ENCODE peak calls at places on chromosomes 7 and 10, in nine cellular contexts. V, U, M, D, C, W, G, Y and Q are unnamed samples.

GRCh38 chr7:114648680-114649079 is 234.1 kb downstream of the FOXP2 start:
- DNase-seq in D (no peak), V (no peak), C (no peak), G (no peak), Y (no peak), W (no peak), M (no peak), U (no peak), Q (no peak)

GRCh38 chr10:95360122-95360715 is 69.4 kb upstream of the PDLIM1 start:
- DNase-seq in U (no peak), Y (no peak), G (no peak), M (no peak), W (no peak), V (no peak), D (no peak), C (no peak), Q (no peak)

GRCh38 chr7:23061327-23061726 is 44.3 kb upstream of the KLHL7 start:
- DNase-seq in W (no peak), Y (no peak), C (no peak), U (no peak), M (no peak), G (no peak), V (no peak), D (no peak), Q (no peak)

GRCh38 chr7:5543361-5543760 is 119.7 kb upstream of the TNRC18 start:
- DNase-seq in V (no peak), G (no peak), Y (no peak), D (no peak), C (no peak), U (no peak), M (no peak), W (peak; percentile 44), Q (no peak)

GRCh38 chr10:12961416-12961815 is 40.1 kb downstream of the CCDC3 start:
- DNase-seq in V (no peak), G (no peak), D (no peak), M (no peak), W (no peak), Y (no peak), C (no peak), U (no peak), Q (no peak)

GRCh38 chr7:1864126-1864940 is 194.3 kb downstream of the ELFN1 start:
- DNase-seq in Y (no peak), V (no peak), W (no peak), M (no peak), C (no peak), G (no peak), D (no peak), U (no peak), Q (no peak)

GRCh38 chr10:93475227-93475626 is 6.9 kb downstream of the MYOF start:
- DNase-seq in U (no peak), C (no peak), G (no peak), V (no peak), W (no peak), D (no peak), M (no peak), Y (no peak), Q (no peak)

GRCh38 chr10:84198206-84198915 is 4.0 kb downstream of the CDHR1 start:
- DNase-seq in Y (no peak), M (no peak), W (no peak), U (no peak), G (no peak), D (no peak), V (no peak), C (no peak), Q (no peak)